ENCODE peak calls at places on chromosomes 16 and 17, in six cellular contexts. D is HCT116, H is GM12878, T is NT2/D1, L is K562, X is HepG2. A is an unnamed sample.

GRCh38 chr17:77857613-77858012 is 100.9 kb upstream of the TNRC6C start:
- DNase-seq in T (no peak), H (no peak), X (no peak), D (no peak), L (no peak), A (no peak)

GRCh38 chr17:41522301-41523224 is 3.9 kb upstream of the KRT15 start:
- DNase-seq in T (no peak), D (peak), X (no peak), L (no peak), H (no peak), A (no peak)

GRCh38 chr16:87297918-87298631 is 19.1 kb downstream of the C16orf95 start:
- DNase-seq in X (peak), D (no peak), H (no peak), L (peak), T (no peak), A (no peak)

GRCh38 chr17:81991684-81992513 is 14.5 kb downstream of the ASPSCR1 start:
- DNase-seq in X (peak), D (no peak), T (no peak), H (no peak), L (no peak), A (no peak)

GRCh38 chr17:55133583-55133982 is 131.2 kb upstream of the HLF start:
- DNase-seq in H (no peak), X (no peak), T (no peak), L (no peak), D (no peak), A (no peak)

GRCh38 chr17:998111-998510 is 1.2 kb downstream of the TIMM22 start:
- DNase-seq in H (no peak), T (no peak), X (no peak), D (no peak), L (no peak), A (no peak)

GRCh38 chr17:42548070-42548837 is 4.5 kb upstream of the HSD17B1 start:
- DNase-seq in T (peak), L (no peak), X (no peak), D (no peak), H (no peak), A (peak)

GRCh38 chr16:66984902-66985311 is 3.5 kb upstream of the CES4A start:
- DNase-seq in H (no peak), T (no peak), X (no peak), L (no peak), D (no peak), A (no peak)

GRCh38 chr16:72247821-72248253 is 75.9 kb upstream of the PMFBP1 start:
- DNase-seq in T (no peak), X (no peak), H (no peak), L (no peak), D (no peak), A (no peak)

GRCh38 chr16:9695152-9695551 is 487.1 kb downstream of the GRIN2A start:
- DNase-seq in D (no peak), H (no peak), X (no peak), T (no peak), L (no peak), A (no peak)

GRCh38 chr16:77306050-77306616 is 106.9 kb downstream of the SYCE1L start:
- DNase-seq in T (no peak), X (no peak), L (no peak), D (no peak), H (no peak), A (no peak)

GRCh38 chr17:76492250-76492988 is 8.8 kb downstream of the RHBDF2 start:
- DNase-seq in D (no peak), T (no peak), H (peak), L (no peak), X (no peak), A (no peak)

GRCh38 chr16:57394444-57394843 is 10.1 kb upstream of the CCL17 start:
- DNase-seq in D (no peak), L (no peak), H (no peak), X (no peak), T (no peak), A (no peak)

GRCh38 chr17:27446569-27447301 is 9.5 kb upstream of the KSR1 start:
- DNase-seq in X (no peak), L (peak), T (no peak), H (no peak), D (no peak), A (no peak)

GRCh38 chr16:85534536-85535351 is 78.4 kb upstream of the GSE1 start:
- DNase-seq in T (no peak), X (no peak), H (no peak), L (no peak), D (no peak), A (no peak)

GRCh38 chr17:32586666-32587065 is 99.9 kb downstream of the CDK5R1 start:
- DNase-seq in T (no peak), D (no peak), X (no peak), L (no peak), H (no peak), A (no peak)

GRCh38 chr17:75645501-75645888 is 12.3 kb downstream of the SMIM5 start:
- DNase-seq in L (no peak), T (no peak), D (peak), H (no peak), X (no peak), A (no peak)

GRCh38 chr16:11708421-11708820 is 34.2 kb downstream of the TXNDC11 start:
- DNase-seq in H (no peak), D (no peak), X (no peak), L (no peak), T (no peak), A (no peak)

GRCh38 chr17:33725675-33726271 is 432.7 kb upstream of the ASIC2 start:
- DNase-seq in L (peak), D (no peak), T (peak), X (peak), H (no peak), A (peak)

GRCh38 chr16:85483424-85483823 is 129.7 kb upstream of the GSE1 start:
- DNase-seq in H (no peak), T (no peak), D (no peak), X (no peak), L (no peak), A (no peak)

GRCh38 chr16:19066988-19067348 is 446 bp upstream of the COQ7 start:
- DNase-seq in D (no peak), T (no peak), X (no peak), H (no peak), L (no peak), A (no peak)

GRCh38 chr16:11112723-11113348 is 143.2 kb downstream of the SOCS1 start:
- DNase-seq in L (peak), T (no peak), D (no peak), H (peak), X (no peak), A (no peak)

GRCh38 chr17:3558603-3559269 is 1.1 kb upstream of the TRPV3 start:
- DNase-seq in T (no peak), H (peak), L (no peak), X (no peak), D (no peak), A (no peak)

GRCh38 chr16:31452631-31453106 is 6.6 kb upstream of the ARMC5 start:
- DNase-seq in D (no peak), X (no peak), T (peak), H (no peak), L (peak), A (no peak)

GRCh38 chr16:3182608-3183444 is 5.2 kb upstream of the OR1F1 start:
- DNase-seq in D (no peak), X (peak), L (peak), T (no peak), H (no peak), A (no peak)

GRCh38 chr16:70594569-70594968 is 51.8 kb upstream of the IL34 start:
- DNase-seq in L (no peak), T (no peak), H (no peak), X (no peak), D (no peak), A (no peak)

GRCh38 chr16:84247844-84248243 is 8.0 kb upstream of the KCNG4 start:
- DNase-seq in T (no peak), H (no peak), D (no peak), X (no peak), L (no peak), A (no peak)

GRCh38 chr17:49013311-49014205 is 16.4 kb downstream of the IGF2BP1 start:
- DNase-seq in L (no peak), X (no peak), H (no peak), D (no peak), T (no peak), A (peak)

GRCh38 chr17:1611715-1612114 is 16.9 kb downstream of the SLC43A2 start:
- DNase-seq in H (no peak), X (no peak), L (no peak), D (no peak), T (no peak), A (no peak)

GRCh38 chr17:19336938-19337711 is 25.4 kb downstream of the B9D1 start:
- DNase-seq in D (no peak), X (peak), H (no peak), T (no peak), L (no peak), A (no peak)
- TF ChIP-seq ZNF274 in D (no peak), X (peak), H (no peak), T (no peak), L (no peak), A (no peak)

DNA sequence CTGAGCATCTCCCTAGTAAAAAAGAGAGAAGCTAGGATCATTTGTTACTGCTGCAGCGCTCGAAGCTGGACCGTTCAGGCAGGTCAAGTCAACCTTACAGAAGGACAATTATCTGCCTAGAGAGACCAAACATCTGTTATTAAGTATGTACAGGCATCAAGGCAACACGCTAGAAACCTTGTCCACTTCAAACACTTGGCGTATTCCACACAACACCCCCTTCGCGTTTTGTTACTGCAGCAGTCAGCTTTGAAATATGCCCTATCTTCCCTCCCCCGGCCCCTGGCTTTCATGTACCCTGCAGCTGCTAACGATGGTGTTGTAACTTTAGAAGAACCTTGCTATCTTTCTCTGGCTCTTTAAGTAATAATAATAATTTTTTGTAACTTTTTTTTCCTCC is 94.2 kb upstream of the SALL1 start:
- DNase-seq in L (no peak), T (no peak), X (no peak), D (no peak), H (no peak), A (no peak)
- TF ChIP-seq ZNF274 in L (no peak), T (no peak), X (no peak), D (no peak), H (no peak), A (no peak)

GRCh38 chr17:36485027-36485426 is 1.5 kb upstream of the ZNHIT3 start:
- DNase-seq in D (no peak), X (no peak), L (no peak), T (no peak), H (no peak), A (no peak)
- TF ChIP-seq ZNF274 in D (no peak), X (no peak), L (no peak), T (no peak), H (no peak), A (no peak)

GRCh38 chr16:50604065-50604418 is 55.8 kb downstream of the NKD1 start:
- DNase-seq in T (no peak), D (no peak), H (no peak), L (no peak), X (no peak), A (no peak)

GRCh38 chr16:50601341-50601740 is 53.1 kb downstream of the NKD1 start:
- DNase-seq in H (no peak), T (no peak), L (no peak), X (no peak), D (no peak), A (no peak)

GRCh38 chr16:50603206-50604064 is 55.2 kb downstream of the NKD1 start:
- DNase-seq in T (no peak), L (no peak), X (no peak), H (no peak), D (no peak), A (no peak)

GRCh38 chr16:50602126-50602525 is 53.9 kb downstream of the NKD1 start:
- DNase-seq in T (no peak), H (no peak), D (no peak), L (no peak), X (no peak), A (no peak)

GRCh38 chr16:50602531-50603205 is 54.5 kb downstream of the NKD1 start:
- DNase-seq in H (no peak), L (no peak), T (no peak), D (no peak), X (no peak), A (no peak)
- TF ChIP-seq ZNF274 in H (no peak), L (no peak), T (no peak), D (no peak), X (no peak), A (no peak)

GRCh38 chr16:12829096-12829888 is 25.6 kb upstream of the CPPED1 start:
- DNase-seq in H (no peak), L (no peak), X (no peak), D (no peak), T (no peak), A (no peak)

DNA sequence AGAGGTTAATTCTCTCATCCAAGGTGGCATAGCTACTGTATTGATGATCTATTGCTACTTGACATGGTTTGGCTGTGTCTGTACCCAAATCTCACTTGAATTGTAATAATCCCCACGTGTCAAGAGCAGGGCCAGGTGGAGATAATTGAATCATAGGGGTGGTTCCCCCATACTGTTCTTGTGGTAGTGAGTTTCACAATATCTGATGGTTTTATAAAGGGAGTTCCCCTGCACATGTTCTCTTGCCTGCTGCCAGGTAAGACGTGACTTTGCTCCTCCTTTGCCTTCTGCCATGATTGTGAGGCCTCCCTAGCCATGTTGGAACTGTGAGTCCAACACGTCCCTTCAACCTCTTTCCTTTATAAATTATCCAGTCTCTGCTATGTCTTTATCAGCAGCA is 22.9 kb upstream of the CPPED1 start:
- DNase-seq in T (no peak), H (no peak), X (no peak), L (no peak), D (no peak), A (no peak)
- TF ChIP-seq ZNF274 in T (no peak), H (no peak), X (no peak), L (no peak), D (no peak), A (no peak)

GRCh38 chr16:22329199-22329695 is 32.0 kb downstream of the POLR3E start:
- DNase-seq in L (no peak), H (no peak), D (no peak), T (no peak), X (no peak), A (no peak)
- TF ChIP-seq ZNF274 in L (no peak), H (no peak), D (no peak), T (no peak), X (no peak), A (no peak)